ENCODE peak calls at places on chromosome 7, in six cellular contexts. W is K562, S is SK-N-SH, Q is HepG2, J is GM12878, X is GM12891. F is an unnamed sample.

GRCh38 chr7:41491752-41492405 is 211.0 kb downstream of the INHBA start:
- DNase-seq in J (no peak), X (no peak), Q (no peak), W (no peak), S (no peak), F (no peak)

GRCh38 chr7:136868496-136869005 is at the start of gene CHRM2:
- DNase-seq in W (no peak), Q (no peak), S (peak), X (no peak), J (no peak), F (no peak)

GRCh38 chr7:92159-92767 is 100.1 kb upstream of the FAM20C start:
- DNase-seq in J (no peak), Q (no peak), W (no peak), X (no peak), S (peak), F (no peak)

GRCh38 chr7:116512524-116513188 is 12.2 kb upstream of the CAV1 start:
- DNase-seq in W (no peak), X (no peak), Q (no peak), J (no peak), S (no peak), F (no peak)

GRCh38 chr7:152313879-152314604 is 121.8 kb downstream of the KMT2C start:
- DNase-seq in X (no peak), S (peak), J (no peak), Q (no peak), W (peak), F (no peak)

GRCh38 chr7:39616138-39616537 is 7.2 kb upstream of the RALA start:
- DNase-seq in Q (no peak), S (no peak), J (no peak), W (no peak), X (no peak), F (no peak)

GRCh38 chr7:95334434-95334833 is 10.1 kb upstream of the PON1 start:
- DNase-seq in J (no peak), Q (no peak), S (no peak), X (no peak), W (no peak), F (no peak)

GRCh38 chr7:27155816-27156507 is 513 bp downstream of the HOXA7 start:
- DNase-seq in W (no peak), J (no peak), X (no peak), Q (no peak), S (no peak), F (no peak)

GRCh38 chr7:155594163-155594732 is 47.9 kb upstream of the CNPY1 start:
- DNase-seq in Q (no peak), S (no peak), W (no peak), J (no peak), X (no peak), F (no peak)

GRCh38 chr7:154867068-154867467 is 135.9 kb downstream of the PAXIP1 start:
- DNase-seq in W (no peak), Q (no peak), S (no peak), X (no peak), J (peak), F (no peak)

GRCh38 chr7:17928055-17928454 is 12.2 kb downstream of the SNX13 start:
- DNase-seq in X (no peak), S (no peak), J (no peak), W (no peak), Q (no peak), F (no peak)

GRCh38 chr7:36181668-36182067 is 28.6 kb downstream of the EEPD1 start:
- DNase-seq in J (no peak), W (no peak), Q (peak), S (no peak), X (no peak), F (no peak)

GRCh38 chr7:114930829-114931655 is 9.1 kb downstream of the MDFIC start:
- DNase-seq in W (no peak), S (no peak), X (no peak), Q (no peak), J (no peak), F (no peak)

GRCh38 chr7:100095289-100095688 is 5.9 kb downstream of the MCM7 start:
- DNase-seq in S (no peak), X (no peak), J (no peak), W (no peak), Q (no peak), F (no peak)

GRCh38 chr7:148772297-148773089 is 73.8 kb downstream of the CUL1 start:
- DNase-seq in W (no peak), S (no peak), J (no peak), X (no peak), Q (no peak), F (no peak)

GRCh38 chr7:159147246-159147645 is 2.6 kb upstream of the VIPR2 start:
- DNase-seq in J (no peak), X (no peak), W (no peak), S (no peak), Q (no peak), F (no peak)
- TF ChIP-seq TAF1 in J (no peak), X (no peak), W (no peak), S (no peak), Q (no peak), F (no peak)

DNA sequence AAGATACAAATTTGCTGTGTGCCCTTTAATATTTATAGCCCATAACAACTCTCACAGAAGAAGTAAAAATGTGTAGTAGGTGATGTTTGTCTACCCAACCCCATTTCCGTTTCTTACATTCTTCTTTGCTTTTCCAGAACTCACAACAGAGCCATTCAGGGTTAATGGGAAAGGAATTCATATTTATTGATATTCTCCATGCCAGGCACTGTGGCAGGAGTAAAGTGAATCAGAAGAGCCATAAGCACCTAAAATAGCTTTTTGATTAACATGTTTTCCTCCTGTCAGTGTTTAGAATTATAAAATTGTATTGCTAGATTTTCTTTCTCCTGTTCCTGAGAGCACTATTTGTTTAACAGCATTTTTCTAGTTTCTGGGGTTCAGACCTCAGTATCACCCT is 49.5 kb downstream of the SEMA3C start:
- DNase-seq in Q (no peak), J (no peak), W (no peak), X (no peak), S (no peak), F (no peak)
- TF ChIP-seq POLR2AphosphoS5 in Q (no peak), J (no peak), W (no peak), X (no peak), S (no peak), F (no peak)

DNA sequence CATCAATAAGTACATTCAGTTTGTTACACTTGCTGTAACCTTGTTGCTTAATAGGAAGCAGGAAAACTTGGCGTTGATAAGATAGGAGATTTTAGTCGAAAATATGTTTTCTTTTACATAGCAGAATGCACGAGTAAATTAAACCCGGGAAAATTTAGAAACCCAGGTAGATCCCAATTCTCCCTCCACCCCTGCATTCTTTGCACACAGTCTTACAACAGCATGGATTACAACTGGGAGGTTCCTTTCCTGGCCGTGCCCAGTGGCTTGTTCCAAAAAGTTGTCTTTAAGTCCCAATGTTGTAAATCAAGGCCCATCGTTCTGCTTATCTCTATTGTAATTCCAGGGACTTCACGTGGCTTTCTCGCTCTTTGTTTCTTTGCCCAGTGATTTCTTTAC is 1.1 kb upstream of the DPY19L1 start:
- DNase-seq in Q (no peak), X (no peak), J (no peak), W (no peak), S (no peak), F (no peak)
- TF ChIP-seq TAF1 in Q (no peak), X (no peak), J (no peak), W (no peak), S (no peak), F (no peak)

GRCh38 chr7:70835658-70836057 is 296.3 kb upstream of the GALNT17 start:
- DNase-seq in S (no peak), J (no peak), Q (no peak), W (no peak), X (no peak), F (no peak)

GRCh38 chr7:70838292-70838907 is 293.5 kb upstream of the GALNT17 start:
- DNase-seq in Q (no peak), S (no peak), W (no peak), J (no peak), X (no peak), F (no peak)

GRCh38 chr7:70836279-70836678 is 295.7 kb upstream of the GALNT17 start:
- DNase-seq in J (no peak), Q (no peak), S (no peak), X (no peak), W (no peak), F (no peak)

GRCh38 chr7:70837589-70837988 is 294.4 kb upstream of the GALNT17 start:
- DNase-seq in S (no peak), X (no peak), Q (no peak), W (no peak), J (no peak), F (no peak)

DNA sequence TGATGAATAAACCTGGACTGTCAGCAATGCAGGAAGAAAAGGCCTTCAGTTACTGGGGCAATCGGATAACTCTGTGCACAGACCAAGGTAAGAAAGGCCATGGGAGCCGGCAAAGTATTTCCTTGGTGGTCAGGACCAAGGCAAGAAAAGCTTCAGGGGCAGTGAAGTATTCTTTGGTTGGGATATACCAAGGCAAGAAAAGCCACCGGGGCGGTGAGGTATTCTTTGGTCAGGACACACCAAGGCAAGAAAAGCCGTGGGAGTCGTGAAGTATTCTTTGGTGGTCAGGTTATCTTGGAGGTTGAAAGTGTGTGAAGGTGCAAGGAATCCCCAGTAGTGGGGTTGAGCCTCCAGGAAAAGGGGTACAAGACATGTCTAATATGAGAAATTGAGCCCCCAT is 295.0 kb upstream of the GALNT17 start:
- DNase-seq in Q (no peak), X (no peak), J (no peak), S (no peak), W (no peak), F (no peak)
- TF ChIP-seq POLR2AphosphoS5 in Q (no peak), X (no peak), J (no peak), S (no peak), W (no peak), F (no peak)

GRCh38 chr7:83751217-83751616 is 102.3 kb upstream of the SEMA3E start:
- DNase-seq in W (no peak), S (no peak), Q (no peak), J (no peak), X (no peak), F (no peak)
- TF ChIP-seq TAF1 in W (no peak), S (no peak), Q (no peak), J (no peak), X (no peak), F (no peak)

GRCh38 chr7:134992626-134993179 is 6.4 kb downstream of the AGBL3 start:
- DNase-seq in X (peak), J (peak), W (no peak), S (no peak), Q (no peak), F (no peak)
- TF ChIP-seq POLR2AphosphoS5 in X (peak), J (peak), W (no peak), S (no peak), Q (no peak), F (peak)

DNA sequence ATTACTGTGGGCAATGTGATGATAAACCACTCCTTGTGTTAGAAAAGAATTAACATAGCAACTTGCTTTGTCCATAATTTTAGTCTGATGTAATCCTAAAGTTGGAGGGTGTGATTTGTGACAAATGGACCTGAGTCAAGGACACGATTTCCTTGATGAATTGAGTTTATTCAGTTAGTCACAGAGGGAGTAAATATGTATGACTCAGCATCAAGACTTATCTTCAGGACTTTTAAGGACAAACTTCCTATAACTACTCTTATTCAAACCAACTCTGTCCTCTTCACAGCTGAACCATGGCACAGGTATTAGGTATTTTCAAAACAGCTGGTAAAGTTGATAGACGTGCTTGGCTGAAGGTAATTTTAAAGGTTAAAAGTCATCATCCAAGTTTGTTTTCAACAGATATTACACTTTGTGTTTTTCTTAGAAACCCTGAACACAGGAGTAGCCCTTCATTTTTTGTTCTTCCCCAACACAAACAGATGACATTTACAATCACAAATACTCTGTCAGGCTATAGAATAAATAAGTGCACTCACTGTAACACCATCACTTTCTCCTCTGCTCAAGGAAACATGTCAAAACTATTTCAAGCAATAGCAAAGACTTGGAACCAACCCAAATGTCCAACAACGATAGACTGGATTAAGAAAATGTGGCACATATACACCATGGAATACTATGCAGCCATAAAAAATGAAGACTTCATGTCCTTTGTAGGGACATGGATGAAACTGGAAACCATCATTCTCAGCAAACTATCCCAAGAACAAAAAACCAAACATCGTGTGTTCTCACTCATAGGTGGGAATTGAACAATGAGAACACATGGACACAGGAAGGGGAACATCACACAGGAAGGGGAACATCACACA is 54.5 kb downstream of the COA1 start:
- DNase-seq in J (no peak), W (peak), X (no peak), Q (peak), S (no peak), F (no peak)
- TF ChIP-seq TAF1 in J (no peak), W (no peak), X (no peak), Q (no peak), S (no peak), F (no peak)